ENCODE peak calls at places on chromosome 13, in ten cellular contexts. N is coronary artery, R is NB4, Y is epithelial cell of esophagus, Z is neural crest cell, D is GF-D8, E is activated B cell treated with CpG ODN at 0.5 μM for 24 hours, I is nephron progenitor cell, P is EL, F is NCI-H187 treated with DMSO at 0.1 percent for 48 hours. H is an unnamed sample.

GRCh38 chr13:69683921-69684663 is 423.5 kb upstream of the ATXN8OS start:
- DNase-seq in Z (no peak), Y (no peak), F (no peak), N (no peak), I (no peak), E (no peak), P (no peak), R (no peak), D (no peak), H (peak; percentile 13)

GRCh38 chr13:79799049-79799448 is 318.1 kb downstream of the NDFIP2 start:
- DNase-seq in F (no peak), P (no peak), R (no peak), D (no peak), I (no peak), E (no peak), Z (no peak), N (no peak), Y (no peak), H (no peak)

GRCh38 chr13:97145057-97145456 is 77.1 kb upstream of the MBNL2 start:
- DNase-seq in R (no peak), Y (no peak), E (no peak), N (no peak), P (no peak), D (no peak), Z (no peak), I (no peak), F (no peak), H (no peak)

GRCh38 chr13:76637651-76638111 is 248.5 kb downstream of the KCTD12 start:
- DNase-seq in D (no peak), P (peak; percentile 13), R (no peak), N (no peak), E (no peak), F (no peak), I (no peak), Y (no peak), Z (no peak), H (no peak)

GRCh38 chr13:23617551-23618014 is 47.4 kb downstream of the TNFRSF19 start:
- DNase-seq in N (no peak), R (no peak), F (no peak), D (no peak), P (peak; percentile 38), I (no peak), Y (no peak), Z (no peak), E (no peak), H (peak; percentile 1)

GRCh38 chr13:51323824-51324511 is 15.5 kb upstream of the SERPINE3 start:
- DNase-seq in N (no peak), I (no peak), F (no peak), R (no peak), Z (no peak), E (no peak), P (no peak), D (no peak), Y (peak; percentile 16), H (no peak)

GRCh38 chr13:77820431-77821149 is 98.0 kb downstream of the EDNRB start:
- DNase-seq in Y (no peak), D (no peak), E (no peak), N (no peak), R (peak; percentile 7), P (no peak), F (no peak), I (no peak), Z (no peak), H (no peak)

GRCh38 chr13:112711528-112712265 is 21.9 kb downstream of the ATP11A start:
- DNase-seq in Z (peak; percentile 31), F (peak; percentile 64), R (peak; percentile 25), P (peak; percentile 96), D (no peak), N (peak; percentile 92), Y (peak; percentile 97), E (no peak), I (peak; percentile 45), H (peak; percentile 94)

H was measured in K562.